ENCODE peak calls at places on chromosomes 7 and 10, in seven cellular contexts. L, D, O, T, S, P and W are unnamed samples.

GRCh38 chr10:104777086-104777799 is 136.2 kb downstream of the SORCS3 start:
- DNase-seq in T (no peak), O (no peak), P (no peak), D (peak), L (no peak), S (no peak), W (no peak)

GRCh38 chr10:49144021-49144720 is 10.3 kb upstream of the FAM170B start:
- DNase-seq in O (no peak), D (no peak), L (no peak), P (no peak), T (no peak), S (no peak), W (no peak)

GRCh38 chr7:12674861-12675260 is 12.6 kb upstream of the ARL4A start:
- DNase-seq in T (no peak), D (no peak), O (no peak), P (no peak), S (no peak), L (no peak), W (no peak)

GRCh38 chr7:132508724-132509348 is 67.4 kb downstream of the PLXNA4 start:
- DNase-seq in D (peak), O (no peak), P (no peak), L (peak), T (no peak), S (no peak), W (peak)

GRCh38 chr10:8254350-8254749 is 199.9 kb downstream of the GATA3 start:
- DNase-seq in P (no peak), L (no peak), T (no peak), S (no peak), O (no peak), D (no peak), W (no peak)

GRCh38 chr7:34939175-34939574 is 98.1 kb downstream of the DPY19L1 start:
- DNase-seq in L (no peak), T (no peak), P (no peak), S (no peak), D (no peak), O (no peak), W (no peak)

GRCh38 chr7:97019710-97020109 is 4.9 kb downstream of the DLX5 start:
- DNase-seq in D (no peak), S (no peak), O (no peak), L (no peak), T (no peak), P (no peak), W (no peak)

GRCh38 chr7:24769863-24770262 is 12.6 kb upstream of the GSDME start:
- DNase-seq in P (no peak), L (no peak), T (no peak), O (no peak), D (no peak), S (no peak), W (no peak)

GRCh38 chr7:41404375-41405074 is 298.4 kb downstream of the INHBA start:
- DNase-seq in P (no peak), O (no peak), L (no peak), T (no peak), S (no peak), D (no peak), W (no peak)

GRCh38 chr10:62681211-62681940 is 123.1 kb upstream of the ADO start:
- DNase-seq in S (no peak), T (peak), P (no peak), L (no peak), O (no peak), D (no peak), W (no peak)

GRCh38 chr7:2979951-2980350 is 63.7 kb downstream of the CARD11 start:
- DNase-seq in O (no peak), P (no peak), S (no peak), L (no peak), T (no peak), D (no peak), W (no peak)

GRCh38 chr10:5478694-5479305 is 20.6 kb downstream of the CALML5 start:
- DNase-seq in T (no peak), O (no peak), P (no peak), S (no peak), D (no peak), L (no peak), W (no peak)

GRCh38 chr7:31051598-31052503 is at the start of gene ADCYAP1R1:
- DNase-seq in L (peak), D (peak), P (no peak), T (no peak), O (no peak), S (no peak), W (peak)

GRCh38 chr10:63219749-63220148 is 86.6 kb downstream of the NRBF2 start:
- DNase-seq in T (no peak), P (no peak), O (no peak), D (no peak), S (no peak), L (no peak), W (no peak)

GRCh38 chr7:78528964-78529363 is 730.4 kb downstream of the PHTF2 start:
- DNase-seq in O (no peak), S (no peak), D (no peak), P (no peak), T (no peak), L (no peak), W (no peak)

GRCh38 chr7:149459540-149460433 is 1.1 kb downstream of the ZNF777 start:
- DNase-seq in S (no peak), D (peak), O (peak), P (no peak), L (no peak), T (no peak), W (no peak)

GRCh38 chr10:80320377-80320776 is 30.9 kb upstream of the MAT1A start:
- DNase-seq in L (no peak), D (no peak), P (no peak), S (no peak), O (no peak), T (no peak), W (no peak)

GRCh38 chr10:60757422-60757895 is 20.8 kb upstream of the CDK1 start:
- DNase-seq in S (no peak), L (no peak), D (peak), O (no peak), P (no peak), T (no peak), W (no peak)

GRCh38 chr7:44309271-44310091 is 15.9 kb downstream of the CAMK2B start:
- DNase-seq in D (no peak), L (peak), T (peak), O (no peak), P (no peak), S (no peak), W (peak)

GRCh38 chr7:7830122-7830878 is 111.9 kb upstream of the RPA3 start:
- DNase-seq in D (no peak), S (no peak), L (no peak), O (no peak), T (no peak), P (no peak), W (no peak)

GRCh38 chr10:73827346-73828089 is 16.1 kb upstream of the NDST2 start:
- DNase-seq in T (no peak), S (no peak), D (no peak), L (no peak), O (peak), P (no peak), W (no peak)

GRCh38 chr10:127552446-127552845 is 3.3 kb downstream of the NPS start:
- DNase-seq in L (no peak), P (no peak), O (no peak), S (no peak), D (no peak), T (no peak), W (no peak)

GRCh38 chr10:58280982-58281752 is 12.2 kb downstream of the CISD1 start:
- DNase-seq in T (no peak), S (no peak), D (no peak), L (no peak), P (no peak), O (no peak), W (no peak)

GRCh38 chr10:500876-501275 is 188.6 kb downstream of the DIP2C start:
- DNase-seq in P (no peak), L (no peak), T (no peak), S (no peak), D (no peak), O (no peak), W (no peak)

GRCh38 chr10:14450041-14450491 is 119.3 kb upstream of the FRMD4A start:
- DNase-seq in P (no peak), O (no peak), L (peak), S (no peak), T (no peak), D (no peak), W (no peak)

GRCh38 chr10:132464256-132465192 is 67.5 kb downstream of the PWWP2B start:
- DNase-seq in D (no peak), S (peak), O (no peak), T (no peak), L (peak), P (peak), W (peak)

GRCh38 chr10:131812736-131813604 is 87.8 kb upstream of the PPP2R2D start:
- DNase-seq in S (no peak), D (no peak), P (no peak), L (no peak), T (no peak), O (no peak), W (no peak)

GRCh38 chr7:18210788-18211187 is 183.1 kb upstream of the PRPS1L1 start:
- DNase-seq in S (no peak), D (no peak), P (no peak), T (no peak), O (no peak), L (no peak), W (no peak)

GRCh38 chr7:104328308-104328969 is at the start of gene LHFPL3:
- DNase-seq in D (peak), S (no peak), O (no peak), T (no peak), P (no peak), L (no peak), W (no peak)

GRCh38 chr10:27741173-27742091 is 4.2 kb downstream of the MKX start:
- DNase-seq in P (no peak), T (no peak), L (peak), O (no peak), S (no peak), D (no peak), W (no peak)

GRCh38 chr7:134724606-134725005 is 54.8 kb upstream of the CALD1 start:
- DNase-seq in S (no peak), T (no peak), L (no peak), O (peak), P (no peak), D (no peak), W (no peak)

GRCh38 chr10:110382695-110383094 is 78.0 kb upstream of the SMNDC1 start:
- DNase-seq in P (no peak), T (no peak), S (no peak), L (no peak), O (no peak), D (no peak), W (no peak)

GRCh38 chr7:30887464-30887872 is 24.2 kb upstream of the AQP1 start:
- DNase-seq in O (no peak), T (no peak), P (no peak), D (peak), S (no peak), L (no peak), W (no peak)

DNA sequence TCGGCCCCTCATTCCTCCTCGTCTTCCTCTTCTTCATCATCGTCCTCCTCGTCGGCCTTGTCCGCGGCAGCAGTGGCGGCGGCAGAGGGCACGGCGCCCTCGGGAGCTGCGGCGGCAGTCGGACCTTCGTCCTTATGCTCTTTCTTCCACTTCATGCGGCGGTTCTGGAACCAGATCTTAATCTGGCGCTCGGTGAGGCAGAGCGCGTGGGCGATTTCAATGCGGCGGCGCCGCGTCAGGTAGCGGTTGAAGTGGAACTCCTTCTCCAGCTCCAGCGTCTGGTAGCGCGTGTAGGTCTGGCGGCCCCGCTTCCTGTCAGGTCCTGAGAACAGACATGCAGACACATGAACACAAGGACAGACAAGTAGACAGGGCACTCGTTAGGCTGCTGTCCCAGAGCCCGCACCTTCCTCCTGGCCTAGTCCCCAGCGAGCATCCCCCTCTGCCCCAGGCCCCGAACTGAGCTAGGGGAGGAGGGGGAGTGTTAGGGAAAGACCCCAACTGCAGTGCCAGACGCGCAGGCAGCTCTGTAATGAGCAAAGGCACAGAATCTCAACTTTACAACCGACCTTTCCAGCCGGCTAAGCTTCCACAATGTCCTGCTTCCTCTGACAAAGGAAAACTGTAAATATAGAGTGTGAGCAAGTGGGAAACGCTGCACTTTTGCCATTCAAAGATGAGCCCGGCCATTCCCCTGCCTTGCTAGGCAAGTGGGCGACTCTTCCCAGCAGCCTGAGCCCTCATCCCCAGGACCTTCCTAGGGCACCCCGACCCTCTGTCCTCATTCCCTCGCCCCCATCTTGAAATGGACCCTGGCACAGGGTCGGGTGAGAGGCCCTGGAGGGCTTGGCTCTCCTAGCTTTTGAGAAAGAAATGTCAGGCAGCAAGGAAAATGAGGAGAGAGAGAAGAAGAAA is 1.3 kb downstream of the HOXA7 start:
- DNase-seq in D (peak), P (no peak), T (no peak), L (no peak), O (no peak), S (no peak), W (no peak)
- H3K27ac ChIP-seq in D (no peak), P (peak), T (no peak), L (no peak), O (peak), S (no peak), W (no peak)

DNA sequence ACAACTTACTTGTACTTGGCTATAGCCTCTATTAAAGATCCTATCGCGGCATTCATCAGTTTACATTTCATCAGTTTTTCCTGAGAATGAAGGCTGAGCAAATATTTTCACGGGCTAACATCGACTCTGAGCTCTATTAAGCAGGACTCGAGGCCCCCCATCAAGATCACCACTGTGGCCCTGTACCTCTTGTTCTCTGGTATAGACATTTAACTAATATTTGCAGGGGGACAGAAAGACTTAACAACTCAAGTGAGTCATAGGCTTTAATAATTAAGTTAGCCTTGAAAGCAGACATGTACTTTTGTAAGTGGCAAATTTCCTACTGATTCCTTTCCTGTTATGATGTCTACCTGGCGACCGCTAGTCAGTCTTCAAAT is 45.4 kb downstream of the DOCK4 start:
- DNase-seq in L (no peak), T (no peak), O (no peak), S (no peak), P (no peak), D (no peak), W (no peak)
- H3K27ac ChIP-seq in L (peak), T (no peak), O (no peak), S (no peak), P (no peak), D (no peak), W (no peak)

GRCh38 chr10:10883737-10884136 is 133.9 kb upstream of the CELF2 start:
- DNase-seq in S (no peak), D (no peak), T (no peak), P (no peak), O (no peak), L (no peak), W (no peak)

GRCh38 chr10:10886861-10887539 is 130.7 kb upstream of the CELF2 start:
- DNase-seq in D (no peak), O (no peak), S (no peak), L (no peak), P (no peak), T (no peak), W (no peak)

GRCh38 chr10:10878944-10879343 is 138.7 kb upstream of the CELF2 start:
- DNase-seq in T (no peak), S (no peak), L (no peak), P (no peak), O (no peak), D (no peak), W (no peak)

DNA sequence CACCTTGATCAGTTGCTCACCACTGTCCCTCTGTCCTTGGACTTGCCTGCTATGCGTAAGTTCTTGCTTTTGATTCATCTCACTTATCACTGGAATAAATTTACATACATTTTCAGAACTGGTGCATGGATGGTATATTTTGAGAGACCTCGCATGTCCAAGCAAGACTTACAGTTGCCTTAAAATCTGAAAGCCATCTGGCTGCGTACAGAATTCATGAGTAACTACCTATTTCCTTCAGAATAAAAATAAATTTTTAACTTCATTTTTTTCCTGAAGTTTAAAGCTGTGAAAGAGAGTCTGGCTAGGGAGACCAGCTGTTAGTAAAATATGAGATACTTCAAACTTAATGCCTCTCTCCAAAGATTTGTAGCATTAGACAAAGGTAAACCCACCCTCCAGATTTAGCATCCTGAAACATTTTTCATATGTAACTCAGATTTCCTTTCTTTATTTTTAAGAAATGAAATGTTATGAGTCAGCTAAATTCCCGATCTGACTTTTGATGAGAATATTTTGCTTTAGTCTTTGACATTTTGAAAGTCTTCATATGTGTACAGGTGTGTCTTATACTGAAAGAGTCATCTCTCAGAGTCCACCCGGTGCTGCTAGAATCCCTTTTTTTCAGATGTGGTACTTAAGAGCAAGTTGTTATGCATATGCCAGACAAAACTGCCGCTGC is 136.4 kb upstream of the CELF2 start:
- DNase-seq in O (no peak), D (no peak), T (no peak), P (no peak), L (no peak), S (no peak), W (no peak)
- H3K27ac ChIP-seq in O (no peak), D (no peak), T (no peak), P (no peak), L (no peak), S (no peak), W (no peak)

DNA sequence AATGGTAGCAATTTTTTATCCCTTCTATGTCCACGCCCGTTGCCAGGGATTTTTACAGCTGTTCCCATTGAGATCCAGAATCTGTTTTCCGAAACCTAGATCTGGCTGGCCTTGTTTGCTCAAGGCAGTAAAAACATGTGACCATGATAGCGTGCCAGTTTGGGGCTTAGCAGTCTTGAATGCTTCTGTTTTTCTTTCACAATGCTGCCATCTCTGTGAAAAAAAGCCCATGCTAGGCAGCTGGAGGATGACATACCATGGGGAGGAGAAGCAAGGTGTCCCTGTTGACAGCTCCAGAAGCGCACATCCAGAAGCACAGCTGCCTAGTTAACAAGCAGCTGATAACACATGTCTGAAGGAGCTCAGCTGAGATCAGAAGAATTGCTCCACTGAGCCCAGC is 2.2 kb upstream of the ZNF92 start:
- DNase-seq in T (no peak), L (no peak), P (no peak), O (no peak), S (no peak), D (no peak), W (no peak)
- H3K27ac ChIP-seq in T (no peak), L (no peak), P (peak), O (no peak), S (no peak), D (no peak), W (peak)